ENCODE peak calls at places on chromosomes 2 and 18, in seven cellular contexts. E, T, C, M, K, P and Z are unnamed samples.

GRCh38 chr2:26845021-26845420 is 2.9 kb upstream of the DPYSL5 start:
- DNase-seq in C (no peak), E (no peak), T (no peak), K (no peak), M (no peak), P (no peak), Z (no peak)

GRCh38 chr2:198662916-198663315 is 794.8 kb downstream of the SATB2 start:
- DNase-seq in T (no peak), P (no peak), K (no peak), C (no peak), E (no peak), M (no peak), Z (no peak)

GRCh38 chr18:46815661-46816060 is 58.8 kb upstream of the ST8SIA5 start:
- DNase-seq in E (no peak), K (no peak), M (no peak), T (no peak), C (no peak), P (no peak), Z (no peak)

GRCh38 chr2:8059255-8059654 is 622.6 kb upstream of the ID2 start:
- DNase-seq in C (no peak), M (no peak), T (no peak), K (no peak), E (no peak), P (no peak), Z (no peak)

GRCh38 chr2:159362816-159363251 is 76.3 kb upstream of the WDSUB1 start:
- DNase-seq in C (no peak), M (peak), K (peak), P (no peak), T (peak), E (no peak), Z (no peak)

GRCh38 chr2:173075781-173076556 is at the start of gene MAP3K20:
- DNase-seq in E (peak), M (peak), K (peak), T (peak), C (peak), P (no peak), Z (peak)

GRCh38 chr18:54415086-54415485 is 57.4 kb downstream of the C18orf54 start:
- DNase-seq in E (no peak), T (no peak), M (no peak), P (no peak), C (no peak), K (no peak), Z (no peak)

GRCh38 chr2:45330617-45331016 is 280.4 kb downstream of the SRBD1 start:
- DNase-seq in C (no peak), K (peak), T (no peak), P (no peak), E (no peak), M (peak), Z (no peak)

GRCh38 chr18:3703732-3704176 is 253.8 kb downstream of the TGIF1 start:
- DNase-seq in E (peak), M (peak), T (peak), C (peak), K (peak), P (no peak), Z (peak)

GRCh38 chr2:151619337-151619989 is 114.8 kb downstream of the NEB start:
- DNase-seq in C (no peak), T (no peak), K (peak), M (peak), E (no peak), P (no peak), Z (no peak)

GRCh38 chr18:72895548-72895947 is 27.8 kb upstream of the NETO1 start:
- DNase-seq in K (no peak), P (no peak), E (no peak), C (no peak), T (no peak), M (no peak), Z (no peak)

GRCh38 chr2:85996591-85996990 is 107.8 kb upstream of the ST3GAL5 start:
- DNase-seq in E (peak), P (no peak), K (no peak), C (peak), T (no peak), M (no peak), Z (peak)

GRCh38 chr2:7190587-7191320 is 273.5 kb downstream of the RNF144A start:
- DNase-seq in M (no peak), P (no peak), K (peak), E (no peak), C (peak), T (no peak), Z (peak)

GRCh38 chr18:494602-494983 is 5.9 kb downstream of the COLEC12 start:
- DNase-seq in E (no peak), T (no peak), M (peak), C (no peak), K (peak), P (no peak), Z (no peak)

GRCh38 chr2:94881070-94881469 is 9.8 kb downstream of the TEKT4 start:
- DNase-seq in C (no peak), K (no peak), T (no peak), P (no peak), M (no peak), E (no peak), Z (no peak)

GRCh38 chr2:67516899-67517530 is 119.9 kb downstream of the ETAA1 start:
- DNase-seq in E (no peak), P (no peak), M (peak), T (no peak), K (peak), C (no peak), Z (no peak)

GRCh38 chr2:7133521-7133920 is 216.3 kb downstream of the RNF144A start:
- DNase-seq in E (no peak), M (no peak), T (no peak), K (peak), C (peak), P (no peak), Z (peak)

GRCh38 chr18:79629606-79630005 is 50.0 kb upstream of the CTDP1 start:
- DNase-seq in P (no peak), T (no peak), C (no peak), M (no peak), K (no peak), E (no peak), Z (no peak)

GRCh38 chr2:181153886-181154285 is 173.5 kb downstream of the UBE2E3 start:
- DNase-seq in T (no peak), M (no peak), P (no peak), C (no peak), K (no peak), E (no peak), Z (no peak)

GRCh38 chr2:115303-115702 is 69.0 kb upstream of the FAM110C start:
- DNase-seq in M (no peak), E (no peak), C (peak), K (no peak), T (no peak), P (no peak), Z (no peak)

GRCh38 chr2:73716518-73717250 is 20.5 kb downstream of the TPRKB start:
- DNase-seq in E (no peak), C (no peak), K (no peak), M (peak), P (no peak), T (no peak), Z (no peak)

GRCh38 chr2:219042157-219042556 is 841 bp upstream of the CFAP65 start:
- DNase-seq in M (no peak), P (no peak), C (no peak), K (no peak), T (no peak), E (no peak), Z (no peak)

GRCh38 chr2:15471606-15472005 is 89.5 kb downstream of the NBAS start:
- DNase-seq in T (no peak), M (no peak), C (peak), P (no peak), E (no peak), K (no peak), Z (no peak)

GRCh38 chr18:60684843-60685513 is 312.4 kb upstream of the MC4R start:
- DNase-seq in C (peak), E (no peak), M (peak), K (peak), T (peak), P (no peak), Z (no peak)

GRCh38 chr2:85779641-85780315 is 26.0 kb downstream of the ATOH8 start:
- DNase-seq in C (no peak), M (no peak), E (no peak), T (peak), K (no peak), P (no peak), Z (no peak)

GRCh38 chr2:238632181-238633060 is 205.7 kb downstream of the ASB1 start:
- DNase-seq in C (no peak), T (no peak), E (no peak), P (no peak), K (no peak), M (no peak), Z (no peak)
- H2BK5ac ChIP-seq in C (no peak), T (no peak), E (no peak), P (no peak), K (no peak), M (no peak), Z (no peak)

GRCh38 chr18:49915352-49915751 is 102.0 kb upstream of the ACAA2 start:
- DNase-seq in K (no peak), C (no peak), E (no peak), T (no peak), M (no peak), P (no peak), Z (no peak)
- H2BK5ac ChIP-seq in K (no peak), C (no peak), E (no peak), T (no peak), M (no peak), P (no peak), Z (no peak)

GRCh38 chr2:65000619-65001018 is 11.4 kb downstream of the SLC1A4 start:
- DNase-seq in P (no peak), M (no peak), K (no peak), C (no peak), T (no peak), E (no peak), Z (no peak)
- H2BK5ac ChIP-seq in P (no peak), M (no peak), K (no peak), C (no peak), T (no peak), E (no peak), Z (no peak)

GRCh38 chr2:42998721-42999120 is 206.3 kb upstream of the HAAO start:
- DNase-seq in P (no peak), K (no peak), C (no peak), E (no peak), T (no peak), M (no peak), Z (no peak)
- H2BK5ac ChIP-seq in P (no peak), K (no peak), C (no peak), E (no peak), T (no peak), M (no peak), Z (no peak)